ENCODE peak calls at places on chromosomes 16 and 17, in seven cellular contexts. H is CD4-positive, CD25-positive, alpha-beta regulatory T cell; K is heart right ventricle; O is left ventricle myocardium inferior; U is aorta; M is HL-60; R is neuronal stem cell. W is an unnamed sample.

GRCh38 chr16:17828012-17828411 is 357.3 kb upstream of the XYLT1 start:
- DNase-seq in H (no peak), M (no peak), R (no peak), K (no peak), U (no peak), O (no peak), W (no peak)

GRCh38 chr16:57646388-57647039 is 18.1 kb downstream of the ADGRG1 start:
- DNase-seq in H (no peak), K (no peak), U (no peak), O (no peak), R (no peak), M (no peak), W (no peak)

GRCh38 chr17:11628374-11628773 is 30.1 kb downstream of the DNAH9 start:
- DNase-seq in U (no peak), H (no peak), K (no peak), R (no peak), O (no peak), M (no peak), W (no peak)

GRCh38 chr17:72465191-72466024 is 344.6 kb downstream of the SOX9 start:
- DNase-seq in K (no peak), H (no peak), U (no peak), O (no peak), M (no peak), R (no peak), W (no peak)

GRCh38 chr16:87703835-87704375 is 61.9 kb downstream of the KLHDC4 start:
- DNase-seq in M (no peak), R (no peak), K (no peak), O (no peak), U (no peak), H (no peak), W (no peak)

GRCh38 chr16:70432800-70433455 is 6.0 kb downstream of the ST3GAL2 start:
- DNase-seq in M (peak), H (no peak), R (no peak), U (no peak), K (no peak), O (no peak), W (no peak)

GRCh38 chr17:77392376-77393273 is 251.9 kb downstream of the SEC14L1 start:
- DNase-seq in O (peak), M (no peak), K (peak), H (no peak), R (no peak), U (no peak), W (peak)

GRCh38 chr17:70947215-70947614 is 777.9 kb downstream of the KCNJ2 start:
- DNase-seq in H (no peak), K (no peak), M (no peak), O (no peak), U (no peak), R (no peak), W (no peak)

GRCh38 chr17:14845562-14846335 is 419.4 kb downstream of the PMP22 start:
- DNase-seq in O (no peak), U (no peak), K (no peak), M (no peak), R (no peak), H (no peak), W (no peak)

GRCh38 chr17:62984801-62985200 is 18.8 kb downstream of the TANC2 start:
- DNase-seq in U (no peak), M (no peak), H (no peak), K (no peak), O (no peak), R (no peak), W (no peak)

GRCh38 chr17:29363716-29364115 is 26.4 kb upstream of the TAOK1 start:
- DNase-seq in U (no peak), M (no peak), O (no peak), K (no peak), R (no peak), H (no peak), W (no peak)

GRCh38 chr17:36899250-36900129 is 37.8 kb upstream of the LHX1 start:
- DNase-seq in K (no peak), R (no peak), H (no peak), O (no peak), U (no peak), M (no peak), W (no peak)

GRCh38 chr17:27523712-27524111 is 67.5 kb downstream of the KSR1 start:
- DNase-seq in U (no peak), O (no peak), K (no peak), R (no peak), H (no peak), M (no peak), W (no peak)

GRCh38 chr16:3190949-3191353 is 2.9 kb downstream of the OR1F1 start:
- DNase-seq in M (no peak), U (no peak), O (no peak), K (no peak), R (no peak), H (peak), W (no peak)

GRCh38 chr17:19238167-19238505 is 970 bp downstream of the EPN2 start:
- DNase-seq in U (peak), R (peak), M (no peak), H (no peak), O (peak), K (peak), W (no peak)

GRCh38 chr16:11602321-11602720 is 15.6 kb upstream of the LITAF start:
- DNase-seq in M (no peak), H (no peak), U (no peak), R (no peak), K (no peak), O (no peak), W (no peak)

GRCh38 chr17:73166731-73167581 is 2.1 kb downstream of the SSTR2 start:
- DNase-seq in O (no peak), M (peak), U (no peak), K (no peak), R (no peak), H (no peak), W (no peak)

GRCh38 chr17:59423137-59423703 is 91.8 kb downstream of the YPEL2 start:
- DNase-seq in H (no peak), M (no peak), K (peak), R (no peak), O (peak), U (peak), W (no peak)

GRCh38 chr17:41393294-41393693 is 4.1 kb downstream of the KRT31 start:
- DNase-seq in K (peak), O (no peak), H (no peak), M (no peak), U (no peak), R (no peak), W (no peak)

GRCh38 chr17:7435676-7436555 is 681 bp downstream of the TMEM102 start:
- DNase-seq in R (peak), U (peak), H (peak), K (no peak), O (peak), M (peak), W (peak)

GRCh38 chr16:86446279-86446678 is 64.0 kb upstream of the FOXF1 start:
- DNase-seq in U (no peak), H (no peak), R (no peak), K (no peak), M (no peak), O (no peak), W (no peak)

GRCh38 chr17:74862108-74862901 is 2.6 kb upstream of the GRIN2C start:
- DNase-seq in H (peak), U (peak), O (peak), R (peak), K (peak), M (peak), W (peak)

GRCh38 chr16:25735645-25736044 is 43.9 kb downstream of the HS3ST4 start:
- DNase-seq in O (no peak), H (no peak), K (no peak), M (no peak), R (no peak), U (no peak), W (no peak)

GRCh38 chr17:50954641-50955121 is 88.5 kb upstream of the TOB1 start:
- DNase-seq in K (no peak), M (no peak), H (no peak), O (no peak), U (no peak), R (no peak), W (no peak)

GRCh38 chr16:76194621-76195015 is 82.6 kb upstream of the CNTNAP4 start:
- DNase-seq in R (no peak), H (no peak), U (no peak), K (no peak), O (no peak), M (no peak), W (no peak)

GRCh38 chr16:76195648-76196047 is 81.6 kb upstream of the CNTNAP4 start:
- DNase-seq in R (no peak), O (no peak), U (no peak), M (no peak), H (no peak), K (no peak), W (no peak)

GRCh38 chr16:76190480-76190879 is 86.7 kb upstream of the CNTNAP4 start:
- DNase-seq in U (no peak), H (no peak), O (no peak), R (no peak), M (no peak), K (no peak), W (no peak)

GRCh38 chr16:76197925-76198324 is 79.3 kb upstream of the CNTNAP4 start:
- DNase-seq in R (no peak), O (no peak), K (no peak), U (no peak), H (no peak), M (no peak), W (no peak)

DNA sequence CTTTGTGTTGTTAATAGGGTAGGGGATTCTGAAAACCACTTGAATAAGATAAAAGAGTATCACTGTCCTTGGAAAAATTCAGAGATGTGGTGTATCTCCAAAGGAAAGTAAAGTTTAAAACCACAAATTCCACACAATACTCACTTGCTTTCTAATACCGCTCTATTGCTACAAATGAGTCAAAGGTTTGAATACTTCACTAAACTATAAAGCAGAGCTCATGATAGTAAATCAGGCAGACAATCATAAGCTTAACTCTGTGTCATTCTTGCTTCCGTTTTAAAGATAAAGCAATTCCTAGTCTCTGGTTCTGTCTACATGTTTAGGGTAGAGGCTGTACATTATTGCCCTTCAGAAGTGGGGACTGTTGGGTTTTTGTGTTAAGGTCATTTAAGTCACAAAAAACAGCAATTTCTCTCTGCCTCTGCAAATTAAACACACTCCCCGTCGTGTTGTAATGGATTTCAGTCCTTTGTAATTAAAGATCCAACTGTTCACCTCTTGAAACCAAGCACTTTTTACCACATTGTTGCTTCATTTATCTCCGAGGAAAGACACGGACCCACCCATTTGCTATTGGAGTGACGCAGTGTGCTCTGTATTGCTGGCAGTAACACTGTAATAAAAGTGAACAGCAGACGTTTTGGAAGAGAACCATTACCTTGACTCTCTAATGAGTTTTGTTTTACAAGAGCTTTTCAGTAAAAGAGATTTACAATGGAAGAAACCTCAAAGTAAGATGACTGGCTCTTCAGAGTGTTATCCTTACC is 83.2 kb upstream of the CNTNAP4 start:
- DNase-seq in R (no peak), U (no peak), M (no peak), O (no peak), K (no peak), H (no peak), W (no peak)
- H3K27ac ChIP-seq in R (no peak), U (no peak), M (no peak), O (no peak), K (no peak), H (no peak), W (no peak)

GRCh38 chr16:68296291-68296690 is 14.5 kb downstream of the SLC7A6OS start:
- DNase-seq in K (peak), O (peak), R (no peak), U (no peak), H (no peak), M (no peak), W (no peak)

GRCh38 chr16:68298312-68298711 is 12.4 kb downstream of the SLC7A6OS start:
- DNase-seq in R (no peak), U (no peak), M (no peak), K (no peak), O (no peak), H (no peak), W (no peak)

GRCh38 chr16:68296693-68297092 is 14.1 kb downstream of the SLC7A6OS start:
- DNase-seq in O (no peak), U (no peak), H (no peak), R (no peak), M (peak), K (no peak), W (no peak)

GRCh38 chr16:68298907-68299515 is 11.7 kb downstream of the SLC7A6OS start:
- DNase-seq in M (no peak), H (no peak), K (peak), R (no peak), U (no peak), O (peak), W (no peak)

GRCh38 chr16:68297908-68298307 is 12.8 kb downstream of the SLC7A6OS start:
- DNase-seq in U (no peak), O (no peak), K (no peak), M (no peak), R (no peak), H (no peak), W (no peak)
- H3K27ac ChIP-seq in U (no peak), O (peak), K (no peak), M (no peak), R (no peak), H (no peak), W (no peak)

GRCh38 chr17:75917443-75918111 is 12.9 kb upstream of the MRPL38 start:
- DNase-seq in K (no peak), O (no peak), U (no peak), M (no peak), R (no peak), H (no peak), W (no peak)

GRCh38 chr17:75914643-75915265 is 10.1 kb upstream of the MRPL38 start:
- DNase-seq in H (no peak), O (no peak), R (no peak), K (no peak), U (no peak), M (no peak), W (no peak)

GRCh38 chr17:75918112-75918445 is 13.4 kb upstream of the MRPL38 start:
- DNase-seq in K (no peak), U (no peak), H (no peak), R (no peak), O (no peak), M (no peak), W (no peak)

GRCh38 chr17:75913537-75914210 is 9.0 kb upstream of the MRPL38 start:
- DNase-seq in M (no peak), R (no peak), O (no peak), U (no peak), H (no peak), K (no peak), W (no peak)

DNA sequence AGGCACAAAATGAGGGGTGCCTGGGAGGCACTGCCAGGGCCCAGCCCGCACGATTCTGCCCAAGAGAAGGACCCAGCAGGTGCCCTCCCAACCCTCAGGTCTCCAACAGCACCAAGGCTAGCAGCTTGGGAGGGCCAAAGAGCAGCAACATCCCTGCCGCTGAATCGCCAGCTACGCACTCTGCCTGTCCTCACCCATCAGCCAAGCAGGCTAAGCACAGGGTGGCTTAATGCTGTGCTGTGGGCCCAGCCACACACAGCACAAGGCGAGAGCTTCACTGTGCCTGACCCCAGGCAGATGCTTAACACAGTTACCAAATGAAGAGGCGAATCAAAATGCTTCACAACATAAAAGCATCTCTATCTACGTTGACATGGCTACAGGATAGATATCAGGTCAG is 10.6 kb upstream of the MRPL38 start:
- DNase-seq in H (no peak), M (no peak), U (no peak), K (no peak), R (no peak), O (no peak), W (no peak)
- H3K27ac ChIP-seq in H (no peak), M (no peak), U (no peak), K (no peak), R (no peak), O (no peak), W (no peak)

DNA sequence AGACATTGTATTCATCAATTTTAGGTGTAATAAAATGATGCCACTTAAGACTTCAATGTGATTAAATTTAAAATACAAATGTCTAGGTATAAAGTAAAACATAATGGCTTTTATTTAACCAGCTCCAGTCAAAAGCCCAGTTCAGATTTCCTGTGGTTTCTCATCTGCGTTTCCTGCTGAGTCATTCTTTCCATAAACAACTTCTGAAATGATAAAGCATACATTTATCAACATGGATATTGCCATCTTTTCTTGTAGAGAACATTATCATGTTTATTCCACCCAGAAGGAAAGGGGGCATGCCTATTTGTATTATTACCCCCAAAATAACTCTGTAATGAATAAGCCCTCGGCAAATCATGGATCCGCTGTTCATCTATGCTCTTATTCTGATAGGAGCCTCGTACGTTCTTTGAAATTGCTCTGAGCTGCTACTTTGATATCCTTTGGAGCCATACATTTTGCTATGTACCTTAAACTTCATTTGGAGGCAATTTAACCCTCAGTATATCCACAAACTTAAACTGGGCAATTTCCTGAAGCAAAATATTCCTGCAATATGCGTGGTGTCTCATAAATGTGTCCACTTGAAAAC is 28.3 kb downstream of the HSBP1 start:
- DNase-seq in K (no peak), R (no peak), H (peak), M (no peak), O (no peak), U (no peak), W (no peak)
- H3K27ac ChIP-seq in K (no peak), R (no peak), H (no peak), M (no peak), O (no peak), U (no peak), W (no peak)

GRCh38 chr16:75247249-75247648 is 4.2 kb downstream of the BCAR1 start:
- DNase-seq in R (no peak), U (no peak), H (no peak), M (no peak), K (no peak), O (peak), W (peak)
- H3K27ac ChIP-seq in R (peak), U (peak), H (no peak), M (no peak), K (no peak), O (peak), W (peak)

GRCh38 chr16:67395458-67396158 is 2.3 kb upstream of the TPPP3 start:
- DNase-seq in U (peak), R (no peak), O (no peak), H (no peak), K (no peak), M (no peak), W (no peak)

GRCh38 chr16:67396159-67396774 is 3.0 kb upstream of the TPPP3 start:
- DNase-seq in K (peak), M (no peak), U (peak), O (peak), H (no peak), R (peak), W (no peak)

GRCh38 chr16:67397451-67397801 is 4.1 kb upstream of the TPPP3 start:
- DNase-seq in M (no peak), K (peak), R (no peak), U (peak), O (peak), H (no peak), W (no peak)

GRCh38 chr16:67397812-67398545 is 4.7 kb upstream of the TPPP3 start:
- DNase-seq in H (no peak), K (no peak), M (no peak), U (peak), O (no peak), R (no peak), W (no peak)

DNA sequence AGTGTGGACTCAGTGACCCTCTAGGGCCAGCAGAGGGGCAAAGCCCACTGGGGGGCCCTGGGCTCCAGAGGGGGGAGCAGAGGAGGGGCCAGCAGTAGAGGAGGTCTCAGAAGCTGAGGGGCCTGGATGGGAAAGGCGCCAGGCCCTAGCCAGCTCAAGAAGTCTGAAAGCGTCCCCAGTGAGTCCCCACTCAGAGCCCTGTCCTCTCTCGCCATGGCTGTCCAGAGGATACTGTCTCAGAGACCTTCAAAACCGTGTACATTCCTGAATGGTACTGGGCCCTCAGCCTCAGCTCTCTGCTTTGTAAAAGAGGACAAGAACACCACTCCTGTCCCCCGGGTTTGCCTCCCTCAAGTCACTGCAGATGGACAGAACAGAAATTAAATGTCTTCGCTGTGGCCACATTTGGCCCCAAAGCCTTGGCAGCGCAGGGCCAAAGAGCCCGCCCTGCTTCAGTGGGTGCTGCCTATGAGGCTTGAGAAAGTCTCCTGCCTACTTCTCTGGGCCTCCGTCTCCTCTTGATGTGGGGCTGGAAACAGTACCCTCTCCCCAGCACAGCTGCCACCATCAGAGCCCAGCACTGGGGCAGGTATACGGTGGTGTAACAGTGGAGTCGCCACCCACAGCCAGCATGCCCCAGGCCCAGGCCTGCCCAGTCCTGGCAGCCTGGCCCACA is 3.6 kb upstream of the TPPP3 start:
- DNase-seq in H (no peak), O (no peak), K (no peak), R (no peak), M (no peak), U (no peak), W (no peak)
- H3K27ac ChIP-seq in H (no peak), O (peak), K (no peak), R (peak), M (no peak), U (no peak), W (no peak)

W was measured in substantia nigra.